ENCODE peak calls at places on chromosomes 5 and 9, in ten cellular contexts. A is cardiac fibroblast, F is fibroblast of pulmonary artery, M is heart left ventricle, N is SJSA1, R is lower leg skin, T is heart right ventricle, J is A549, H is Caco-2, C is epithelial cell of esophagus. L is an unnamed sample.

GRCh38 chr5:39072915-39073758 is 1.1 kb downstream of the RICTOR start:
- DNase-seq in R (peak), F (peak), M (no peak), T (no peak), C (peak), J (peak), H (peak), A (peak), N (peak), L (no peak)

GRCh38 chr5:172164773-172165212 is 23.2 kb downstream of the STK10 start:
- DNase-seq in R (no peak), H (no peak), T (peak), M (peak), N (no peak), A (peak), J (no peak), C (no peak), F (peak), L (no peak)

GRCh38 chr5:91225848-91226686 is 157.1 kb downstream of the ARRDC3 start:
- DNase-seq in R (no peak), T (no peak), C (peak), M (no peak), J (peak), A (no peak), N (no peak), F (peak), H (peak), L (no peak)

GRCh38 chr9:104329245-104329644 is 174.8 kb upstream of the OR13F1 start:
- DNase-seq in R (no peak), A (no peak), M (no peak), H (no peak), J (no peak), T (no peak), C (no peak), F (no peak), N (no peak), L (no peak)

GRCh38 chr5:92599217-92599810 is 981.7 kb downstream of the NR2F1-AS1 start:
- DNase-seq in H (no peak), R (no peak), T (no peak), N (no peak), M (no peak), J (no peak), A (no peak), C (no peak), F (no peak), L (no peak)

GRCh38 chr5:76544268-76544926 is 78.8 kb downstream of the F2RL2 start:
- DNase-seq in A (peak), T (no peak), R (no peak), J (peak), M (no peak), F (peak), C (peak), N (no peak), H (peak), L (peak)

GRCh38 chr9:16417101-16417500 is 453.4 kb downstream of the BNC2 start:
- DNase-seq in J (peak), C (peak), A (peak), N (peak), F (peak), H (no peak), T (no peak), M (no peak), R (no peak), L (no peak)

GRCh38 chr5:178341091-178341960 is 108.7 kb upstream of the PHYKPL start:
- DNase-seq in C (no peak), M (peak), J (no peak), N (no peak), A (no peak), R (no peak), H (no peak), T (no peak), F (no peak), L (no peak)

GRCh38 chr5:96775050-96775449 is 32.7 kb downstream of the ERAP1 start:
- DNase-seq in H (no peak), J (no peak), M (no peak), F (no peak), R (no peak), T (no peak), N (no peak), A (no peak), C (no peak), L (peak)

GRCh38 chr5:41510176-41510831 is at the start of gene PLCXD3:
- DNase-seq in F (peak), R (no peak), H (peak), C (peak), M (peak), T (peak), N (no peak), J (peak), A (peak), L (peak)

GRCh38 chr5:17255471-17256016 is 38.1 kb downstream of the BASP1 start:
- DNase-seq in F (peak), N (no peak), T (no peak), R (no peak), J (no peak), A (peak), H (no peak), C (peak), M (no peak), L (no peak)

GRCh38 chr5:149265559-149265958 is 6.1 kb upstream of the AFAP1L1 start:
- DNase-seq in C (peak), M (no peak), N (peak), R (no peak), H (no peak), F (peak), J (peak), A (peak), T (no peak), L (no peak)

GRCh38 chr5:78627175-78627574 is 21.4 kb downstream of the LHFPL2 start:
- DNase-seq in M (no peak), J (peak), R (no peak), H (no peak), A (peak), C (peak), N (no peak), F (peak), T (no peak), L (no peak)

GRCh38 chr9:100689635-100690034 is 111.8 kb downstream of the CAVIN4 start:
- DNase-seq in T (no peak), N (no peak), C (no peak), A (no peak), J (no peak), H (no peak), M (no peak), R (no peak), F (no peak), L (no peak)

GRCh38 chr9:92359380-92360007 is 33.7 kb downstream of the CENPP start:
- DNase-seq in C (no peak), N (no peak), M (no peak), F (peak), R (no peak), T (no peak), J (no peak), A (peak), H (no peak), L (no peak)

GRCh38 chr5:27241564-27242257 is 203.3 kb upstream of the CDH9 start:
- DNase-seq in C (peak), J (peak), N (peak), T (no peak), A (peak), R (no peak), F (peak), M (no peak), H (no peak), L (no peak)

GRCh38 chr9:7935666-7936065 is 136.1 kb upstream of the DMAC1 start:
- DNase-seq in T (no peak), H (no peak), F (no peak), M (no peak), A (no peak), C (no peak), R (no peak), N (no peak), J (no peak), L (no peak)

GRCh38 chr5:68333649-68334549 is 118.3 kb downstream of the PIK3R1 start:
- DNase-seq in T (no peak), A (peak), F (peak), R (no peak), C (peak), H (no peak), J (peak), N (peak), M (no peak), L (no peak)

GRCh38 chr5:74143724-74144330 is 496.7 kb downstream of the ENC1 start:
- DNase-seq in H (no peak), R (no peak), T (peak), A (no peak), F (no peak), M (no peak), N (no peak), J (no peak), C (no peak), L (no peak)

GRCh38 chr5:65020492-65020891 is 251.8 kb downstream of the CWC27 start:
- DNase-seq in N (peak), A (no peak), C (no peak), F (peak), M (no peak), R (no peak), J (no peak), T (no peak), H (no peak), L (no peak)

GRCh38 chr9:128151343-128152132 is 2.3 kb downstream of the LCN2 start:
- DNase-seq in J (no peak), C (no peak), F (no peak), M (no peak), T (peak), N (no peak), R (no peak), A (no peak), H (peak), L (no peak)

GRCh38 chr9:128149001-128149701 is at the start of gene LCN2:
- DNase-seq in R (no peak), M (no peak), A (peak), F (no peak), T (no peak), C (peak), J (peak), H (peak), N (no peak), L (no peak)

GRCh38 chr9:128150594-128151342 is 1.5 kb downstream of the LCN2 start:
- DNase-seq in H (peak), J (peak), R (no peak), T (no peak), F (no peak), M (no peak), A (no peak), C (no peak), N (no peak), L (no peak)

GRCh38 chr9:128148509-128149000 is 698 bp upstream of the LCN2 start:
- DNase-seq in M (no peak), R (no peak), J (no peak), N (no peak), C (no peak), F (no peak), H (peak), T (peak), A (no peak), L (no peak)

DNA sequence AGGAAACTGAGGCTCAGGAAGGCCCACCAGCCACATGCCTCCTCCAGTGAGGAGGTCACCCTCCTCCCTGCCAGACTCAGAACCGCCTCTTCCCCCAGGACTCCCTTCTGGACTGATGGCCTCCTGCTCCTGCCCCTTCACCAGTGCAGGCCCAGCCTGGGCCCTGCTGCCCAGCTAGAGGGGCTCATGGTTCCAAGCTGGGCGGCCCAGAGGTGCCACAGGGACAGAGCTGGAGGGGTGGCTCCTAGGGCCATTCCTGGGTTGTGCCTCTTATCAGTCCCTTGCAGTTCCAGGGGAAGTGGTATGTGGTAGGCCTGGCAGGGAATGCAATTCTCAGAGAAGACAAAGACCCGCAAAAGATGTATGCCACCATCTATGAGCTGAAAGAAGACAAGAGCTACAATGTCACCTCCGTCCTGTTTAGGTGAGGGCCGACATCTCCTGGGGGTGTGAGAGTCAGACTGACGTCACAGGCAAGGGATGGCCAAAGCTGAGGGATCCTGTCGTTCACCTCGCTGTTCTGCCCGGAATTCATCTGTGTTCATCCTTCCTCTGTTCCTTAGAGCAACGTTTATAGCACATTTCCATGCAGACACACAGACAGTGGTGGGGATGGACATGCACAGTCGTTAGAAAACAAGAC is 819 bp downstream of the LCN2 start:
- DNase-seq in T (peak), N (no peak), R (no peak), F (no peak), C (no peak), A (no peak), H (peak), J (no peak), M (no peak), L (no peak)
- H3K4me3 ChIP-seq in T (no peak), N (no peak), R (no peak), F (no peak), C (no peak), A (no peak), H (no peak), J (no peak), M (no peak), L (no peak)

GRCh38 chr9:108444400-108445358 is 411.1 kb downstream of the ACTL7B start:
- DNase-seq in T (no peak), H (peak), A (peak), F (peak), N (peak), R (peak), C (peak), M (no peak), J (peak), L (no peak)
- H3K4me3 ChIP-seq in T (no peak), H (no peak), A (no peak), F (no peak), N (peak), R (peak), C (peak), M (no peak), J (no peak), L (no peak)

GRCh38 chr9:129334744-129335080 is 156.7 kb upstream of the IER5L start:
- DNase-seq in C (no peak), R (no peak), H (no peak), J (no peak), T (no peak), M (no peak), F (no peak), N (no peak), A (no peak), L (no peak)
- H3K4me3 ChIP-seq in C (peak), R (no peak), H (peak), J (peak), T (peak), M (no peak), F (no peak), N (no peak), A (no peak), L (no peak)

GRCh38 chr5:173475780-173476179 is 140.7 kb downstream of the BOD1 start:
- DNase-seq in J (no peak), A (no peak), C (no peak), F (no peak), R (no peak), H (no peak), M (no peak), N (no peak), T (no peak), L (no peak)
- H3K4me3 ChIP-seq in J (no peak), A (no peak), C (no peak), F (no peak), R (no peak), H (no peak), M (no peak), N (no peak), T (no peak), L (no peak)

DNA sequence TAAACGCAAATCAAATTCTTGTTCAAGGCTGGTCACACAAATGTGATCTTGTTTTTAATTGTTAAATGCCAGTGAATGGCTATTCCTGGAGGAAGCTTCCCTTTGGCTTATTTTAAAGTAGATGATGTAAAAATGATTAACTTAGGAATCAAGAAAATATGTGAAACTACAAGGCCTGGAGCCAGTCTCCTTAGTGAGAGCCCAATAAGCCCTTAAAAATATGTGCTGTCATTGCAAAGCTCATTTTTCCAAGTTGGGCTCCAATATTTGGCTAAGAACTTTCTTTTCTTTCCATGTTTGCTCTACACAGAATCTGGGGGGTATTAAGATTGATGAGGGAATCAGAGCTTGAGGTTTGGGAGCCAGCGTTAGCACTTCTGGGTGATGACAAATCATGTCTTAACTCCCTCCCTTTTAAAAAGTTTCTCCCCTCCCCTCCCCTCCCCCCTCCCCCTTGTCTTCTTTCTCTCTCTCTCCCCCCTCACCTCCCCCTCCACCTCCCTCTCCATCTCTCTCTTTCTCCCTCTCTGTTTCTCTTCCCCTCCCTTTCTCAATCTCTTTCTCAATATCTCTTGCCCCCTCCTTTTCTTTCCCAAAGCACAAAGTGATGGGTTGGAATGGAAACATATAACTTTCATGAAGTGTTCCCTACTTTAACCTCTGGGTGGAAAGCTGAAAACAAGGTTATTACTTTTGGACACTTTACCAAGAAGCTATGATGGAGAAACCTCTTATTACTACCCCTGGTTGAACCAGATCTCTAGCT is 86.0 kb downstream of the FBXL7 start:
- DNase-seq in N (no peak), R (no peak), M (no peak), H (no peak), A (peak), T (no peak), J (no peak), C (no peak), F (no peak), L (no peak)
- H3K4me3 ChIP-seq in N (no peak), R (no peak), M (no peak), H (no peak), A (no peak), T (no peak), J (no peak), C (no peak), F (no peak), L (no peak)

L was measured in LNCaP clone FGC.